ENCODE peak calls at places on chromosomes 4 and X, in seven cellular contexts. F, N, H, K, I, D and O are unnamed samples.

GRCh38 chr4:102572452-102572851 is 71.3 kb downstream of the NFKB1 start:
- DNase-seq in F (no peak), N (no peak), H (no peak), K (no peak), I (no peak), D (no peak), O (no peak)

GRCh38 chr4:80694178-80694577 is 336.3 kb upstream of the BMP3 start:
- DNase-seq in F (no peak), N (no peak), H (no peak), K (peak; percentile 66), I (no peak), D (no peak), O (no peak)

GRCh38 chr4:3524920-3525319 is 7.3 kb downstream of the LRPAP1 start:
- DNase-seq in F (no peak), N (peak; percentile 60), H (no peak), K (no peak), I (peak; percentile 33), D (no peak), O (no peak)

GRCh38 chr4:145709843-145710242 is 29.9 kb downstream of the C4orf51 start:
- DNase-seq in F (no peak), N (no peak), H (peak; percentile 36), K (peak; percentile 87), I (no peak), D (no peak), O (no peak)

GRCh38 chrX:153410888-153411254 is 401 bp upstream of the ZFP92 start:
- DNase-seq in F (no peak), N (no peak), H (no peak), K (no peak), I (no peak), D (no peak), O (no peak)

GRCh38 chr4:10033191-10033881 is 12.0 kb upstream of the SLC2A9 start:
- DNase-seq in F (peak; percentile 39), N (no peak), H (peak; percentile 27), K (peak; percentile 16), I (no peak), D (no peak), O (no peak)

GRCh38 chr4:86129546-86129945 is 230.3 kb downstream of the MAPK10 start:
- DNase-seq in F (no peak), N (no peak), H (no peak), K (no peak), I (no peak), D (no peak), O (no peak)

GRCh38 chr4:42501624-42502401 is 104.5 kb downstream of the SHISA3 start:
- DNase-seq in F (no peak), N (no peak), H (no peak), K (peak; percentile 25), I (no peak), D (no peak), O (peak; percentile 42)

GRCh38 chr4:186304816-186305520 is 39.0 kb downstream of the F11 start:
- DNase-seq in F (no peak), N (no peak), H (no peak), K (no peak), I (no peak), D (no peak), O (no peak)

GRCh38 chr4:88411491-88412101 is 32.9 kb downstream of the HERC6 start:
- DNase-seq in F (no peak), N (no peak), H (peak; percentile 16), K (no peak), I (no peak), D (no peak), O (no peak)

GRCh38 chrX:72050011-72050410 is 81.7 kb downstream of the RTL5 start:
- DNase-seq in F (no peak), N (no peak), H (no peak), K (no peak), I (no peak), D (no peak), O (no peak)

GRCh38 chr4:2302387-2303119 is 40.6 kb upstream of the MXD4 start:
- DNase-seq in F (no peak), N (no peak), H (no peak), K (no peak), I (no peak), D (no peak), O (no peak)

GRCh38 chr4:29058519-29058918 is 1661.7 kb upstream of the PCDH7 start:
- DNase-seq in F (no peak), N (no peak), H (no peak), K (no peak), I (no peak), D (no peak), O (no peak)

GRCh38 chrX:68511255-68511654 is 12.4 kb downstream of the YIPF6 start:
- DNase-seq in F (peak; percentile 66), N (no peak), H (peak; percentile 44), K (peak; percentile 45), I (peak; percentile 25), D (peak; percentile 56), O (peak; percentile 20)

GRCh38 chrX:17022205-17022604 is 75.7 kb downstream of the REPS2 start:
- DNase-seq in F (peak; percentile 14), N (no peak), H (no peak), K (peak; percentile 72), I (no peak), D (no peak), O (no peak)

GRCh38 chr4:78661086-78661690 is 109.6 kb downstream of the ANXA3 start:
- DNase-seq in F (no peak), N (no peak), H (no peak), K (no peak), I (no peak), D (no peak), O (no peak)

GRCh38 chr4:157045507-157046127 is 30.3 kb upstream of the GLRB start:
- DNase-seq in F (peak; percentile 68), N (no peak), H (peak; percentile 20), K (peak; percentile 79), I (peak; percentile 53), D (peak; percentile 53), O (peak; percentile 53)

GRCh38 chrX:101208152-101208905 is 11.3 kb upstream of the DRP2 start:
- DNase-seq in F (no peak), N (no peak), H (peak; percentile 60), K (peak; percentile 31), I (no peak), D (no peak), O (no peak)

GRCh38 chr4:169249214-169249973 is 21.4 kb downstream of the SH3RF1 start:
- DNase-seq in F (peak; percentile 48), N (no peak), H (no peak), K (peak; percentile 72), I (no peak), D (no peak), O (no peak)

GRCh38 chrX:10884246-10884645 is 226.9 kb upstream of the HCCS start:
- DNase-seq in F (no peak), N (no peak), H (no peak), K (no peak), I (no peak), D (no peak), O (no peak)

GRCh38 chrX:9597361-9598035 is 132.6 kb downstream of the TBL1X start:
- DNase-seq in F (no peak), N (no peak), H (no peak), K (no peak), I (no peak), D (no peak), O (no peak)

GRCh38 chrX:148422531-148422930 is 77.9 kb upstream of the AFF2 start:
- DNase-seq in F (no peak), N (no peak), H (no peak), K (peak; percentile 30), I (no peak), D (no peak), O (no peak)

GRCh38 chrX:34638116-34638515 is 19.0 kb downstream of the TMEM47 start:
- DNase-seq in F (peak; percentile 80), N (no peak), H (peak; percentile 11), K (peak; percentile 52), I (no peak), D (peak; percentile 7), O (peak; percentile 9)

GRCh38 chrX:129641941-129642340 is 12.8 kb downstream of the APLN start:
- DNase-seq in F (no peak), N (no peak), H (no peak), K (peak; percentile 39), I (no peak), D (no peak), O (no peak)

GRCh38 chr4:24991015-24991414 is 39.7 kb downstream of the LGI2 start:
- DNase-seq in F (no peak), N (no peak), H (no peak), K (peak; percentile 63), I (no peak), D (no peak), O (no peak)

GRCh38 chr4:986949-987688 is at the start of gene IDUA:
- DNase-seq in F (peak; percentile 90), N (peak; percentile 91), H (peak; percentile 84), K (peak; percentile 54), I (peak; percentile 85), D (peak; percentile 97), O (peak; percentile 93)
- TF ChIP-seq CTCF in F (peak; percentile 57), N (no peak), H (peak; percentile 55), K (peak; percentile 49), I (peak; percentile 31), D (peak; percentile 58), O (peak; percentile 84)

GRCh38 chr4:119540249-119540648 is 88.4 kb downstream of the PDE5A start:
- DNase-seq in F (no peak), N (no peak), H (no peak), K (no peak), I (no peak), D (no peak), O (no peak)
- H3K4me3 ChIP-seq in F (no peak overlapping the region), N (no peak overlapping the region), H (no peak overlapping the region), K (no peak overlapping the region), I (no peak overlapping the region), D (no peak overlapping the region), O (no peak overlapping the region)

DNA sequence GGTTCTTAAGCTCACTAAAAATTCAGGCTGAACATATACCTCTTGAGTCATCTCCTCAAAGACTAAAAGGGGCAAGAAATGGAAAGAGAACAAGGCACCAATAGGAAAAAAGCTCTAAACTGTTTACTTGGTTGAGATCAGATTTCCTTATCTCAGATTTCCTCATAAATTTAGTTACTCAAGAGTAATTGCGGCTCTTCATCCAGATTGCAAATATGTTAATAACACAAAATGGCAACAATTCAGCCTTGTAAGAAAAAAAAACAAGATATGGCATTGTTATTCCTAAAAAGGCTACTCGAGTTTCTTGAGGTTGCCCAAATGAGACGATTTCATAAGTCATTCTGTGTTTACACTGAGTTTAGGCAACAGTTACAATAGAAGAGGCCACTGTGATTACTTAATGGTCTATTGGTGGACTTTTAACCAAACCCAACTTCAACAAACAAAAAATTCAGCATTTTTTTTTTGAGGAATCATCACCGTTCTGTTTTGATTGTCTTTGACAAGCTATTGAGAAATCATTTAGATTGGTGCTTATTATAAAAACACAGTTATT is 97.9 kb upstream of the PDHA1 start:
- DNase-seq in F (no peak), N (no peak), H (no peak), K (no peak), I (no peak), D (no peak), O (no peak)
- TF ChIP-seq CTCF in F (no peak), N (no peak), H (no peak), K (no peak), I (no peak), D (no peak), O (no peak)

DNA sequence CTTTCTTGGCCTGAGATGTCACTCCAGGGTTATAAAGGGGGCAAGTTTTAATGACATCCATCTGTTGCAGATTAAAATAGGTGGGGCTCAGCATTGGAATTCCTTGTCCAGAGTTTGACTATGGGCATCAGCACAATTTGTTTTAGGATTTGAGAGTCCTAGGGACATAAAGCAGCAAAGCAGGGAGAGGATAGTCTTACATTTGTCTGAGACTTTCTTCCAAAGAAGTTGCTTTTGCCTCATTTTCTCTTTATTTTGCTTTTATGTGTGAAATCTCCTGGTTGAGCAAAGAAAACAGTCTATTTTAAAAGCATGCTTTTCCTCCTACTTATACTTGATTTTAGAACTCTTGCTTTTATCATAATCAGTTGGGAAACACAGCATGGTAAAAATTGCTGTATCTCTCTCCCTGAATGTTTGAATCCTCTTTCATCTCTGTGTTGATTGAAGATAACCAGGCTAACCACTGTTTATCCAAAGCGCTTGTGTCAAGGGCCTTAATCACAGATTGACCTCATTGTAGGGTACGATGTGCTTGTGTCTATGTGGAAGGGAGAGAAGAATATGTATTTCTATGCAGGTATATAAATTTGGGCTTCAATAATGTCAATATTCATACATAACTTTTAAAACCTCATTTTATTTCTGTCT is 121.5 kb downstream of the ANK2 start:
- DNase-seq in F (no peak), N (no peak), H (no peak), K (no peak), I (no peak), D (no peak), O (no peak)
- H3K4me3 ChIP-seq in F (no peak overlapping the region), N (no peak overlapping the region), H (no peak overlapping the region), K (no peak overlapping the region), I (no peak overlapping the region), D (no peak overlapping the region), O (no peak overlapping the region)